ENCODE peak calls at places on chromosomes 16 and 17, in eight cellular contexts. C is fibroblast of lung; K is H54; S is amniotic epithelial cell; N is AG04449; Z is nephron progenitor cell; D is GM04504; W is stimulated activated CD4-positive, alpha-beta T cell treated with anti-CD3 and anti-CD28 coated beads, TNF-alpha, amount 100 ng/mL, for 48 hours. I is an unnamed sample.

GRCh38 chr16:67169642-67170167 is 633 bp upstream of the NOL3 start:
- DNase-seq in C (peak; percentile 17), K (no peak), S (no peak), N (no peak), Z (peak; percentile 83), D (no peak), W (no peak), I (no peak)

GRCh38 chr16:19717319-19717718 is 708 bp downstream of the KNOP1 start:
- DNase-seq in C (peak; percentile 16), K (no peak), S (no peak), N (no peak), Z (no peak), D (no peak), W (no peak), I (no peak)

GRCh38 chr16:69166946-69167930 is 19.7 kb upstream of the SNTB2 start:
- DNase-seq in C (peak; percentile 71), K (no peak), S (no peak), N (no peak), Z (no peak), D (no peak), W (no peak), I (no peak)

GRCh38 chr16:9286930-9287329 is 195.5 kb downstream of the HAPSTR1 start:
- DNase-seq in C (no peak), K (no peak), S (no peak), N (no peak), Z (no peak), D (no peak), W (no peak), I (no peak)

GRCh38 chr16:11828696-11829095 is 22.6 kb downstream of the RSL1D1 start:
- DNase-seq in C (no peak), K (no peak), S (no peak), N (no peak), Z (no peak), D (no peak), W (no peak), I (no peak)

GRCh38 chr17:79041041-79041570 is 17.1 kb downstream of the C1QTNF1 start:
- DNase-seq in C (no peak), K (no peak), S (no peak), N (no peak), Z (no peak), D (no peak), W (no peak), I (no peak)

GRCh38 chr16:17173134-17173729 is 297.5 kb downstream of the XYLT1 start:
- DNase-seq in C (peak; percentile 85), K (no peak), S (peak; percentile 90), N (peak; percentile 80), Z (no peak), D (peak; percentile 17), W (no peak), I (no peak)

GRCh38 chr17:443109-443508 is 90.5 kb upstream of the RPH3AL start:
- DNase-seq in C (no peak), K (no peak), S (no peak), N (no peak), Z (no peak), D (no peak), W (no peak), I (no peak)

GRCh38 chr16:785563-786535 is 2.3 kb downstream of the RPUSD1 start:
- DNase-seq in C (peak; percentile 36), K (no peak), S (peak; percentile 65), N (no peak), Z (peak; percentile 88), D (no peak), W (peak; percentile 51), I (peak; percentile 81)

GRCh38 chr16:50323335-50324011 is 45.3 kb downstream of the BRD7 start:
- DNase-seq in C (peak; percentile 42), K (no peak), S (peak; percentile 90), N (no peak), Z (no peak), D (peak; percentile 71), W (no peak), I (no peak)

GRCh38 chr16:83979456-83979855 is 11.4 kb downstream of the NECAB2 start:
- DNase-seq in C (no peak), K (no peak), S (no peak), N (no peak), Z (no peak), D (no peak), W (no peak), I (no peak)

GRCh38 chr17:3974980-3975379 is 10.7 kb upstream of the ATP2A3 start:
- DNase-seq in C (no peak), K (no peak), S (no peak), N (no peak), Z (no peak), D (no peak), W (no peak), I (no peak)

GRCh38 chr16:47067203-47067602 is 76.5 kb downstream of the NETO2 start:
- DNase-seq in C (no peak), K (no peak), S (no peak), N (no peak), Z (no peak), D (no peak), W (no peak), I (no peak)

GRCh38 chr16:85635545-85636140 is 22.5 kb downstream of the GSE1 start:
- DNase-seq in C (no peak), K (no peak), S (no peak), N (no peak), Z (no peak), D (no peak), W (no peak), I (no peak)

GRCh38 chr17:46873941-46874645 is 22.7 kb downstream of the WNT9B start:
- DNase-seq in C (no peak), K (no peak), S (no peak), N (no peak), Z (no peak), D (no peak), W (no peak), I (no peak)

I was measured in activated CD4-positive, CD25-positive, alpha-beta regulatory T cell treated with anti-CD3 and anti-CD28 coated beads, Interleukin-2, amount 50 U/mL, for 72 hours.